ENCODE peak calls at places on chromosome 14, in seven cellular contexts. A, C, M, E, Y, T and U are unnamed samples.

GRCh38 chr14:92717571-92718042 is 30.8 kb downstream of the LGMN start:
- DNase-seq in M (no peak), E (no peak), Y (no peak), T (no peak), C (no peak), A (no peak), U (no peak)

GRCh38 chr14:21267431-21267845 is 1.8 kb downstream of the HNRNPC start:
- DNase-seq in T (no peak), Y (no peak), M (no peak), E (no peak), A (no peak), C (no peak), U (no peak)

GRCh38 chr14:52906141-52906601 is 44.7 kb downstream of the FERMT2 start:
- DNase-seq in Y (no peak), C (peak; percentile 76), T (no peak), M (no peak), E (no peak), A (no peak), U (no peak)

GRCh38 chr14:69289811-69290520 is 30.0 kb downstream of the GALNT16 start:
- DNase-seq in M (no peak), C (no peak), Y (peak; percentile 27), E (no peak), T (no peak), A (no peak), U (no peak)

GRCh38 chr14:76938092-76938500 is 90.4 kb downstream of the IRF2BPL start:
- DNase-seq in T (no peak), M (no peak), C (no peak), Y (no peak), A (no peak), E (no peak), U (no peak)

GRCh38 chr14:52551696-52552062 is 626 bp downstream of the TXNDC16 start:
- DNase-seq in C (no peak), E (no peak), T (no peak), A (no peak), Y (peak; percentile 22), M (peak; percentile 67), U (no peak)

GRCh38 chr14:104399432-104400155 is 180.0 kb upstream of the C14orf180 start:
- DNase-seq in M (no peak), E (no peak), A (no peak), T (no peak), C (no peak), Y (no peak), U (peak; percentile 62)

GRCh38 chr14:24937300-24937699 is 112.6 kb downstream of the STXBP6 start:
- DNase-seq in A (no peak), T (no peak), M (no peak), E (no peak), C (no peak), Y (no peak), U (no peak)

GRCh38 chr14:63647696-63648410 is 6.2 kb upstream of the WDR89 start:
- DNase-seq in C (no peak), E (no peak), A (no peak), T (no peak), Y (no peak), M (no peak), U (no peak)

GRCh38 chr14:99413172-99413571 is 67.5 kb downstream of the SETD3 start:
- DNase-seq in E (no peak), M (no peak), C (no peak), A (no peak), T (no peak), Y (no peak), U (no peak)

GRCh38 chr14:92711976-92712653 is 36.3 kb downstream of the LGMN start:
- DNase-seq in C (no peak), A (no peak), T (no peak), Y (no peak), E (no peak), M (no peak), U (no peak)

GRCh38 chr14:67620217-67620789 is 583 bp downstream of the ARG2 start:
- DNase-seq in T (no peak), E (no peak), Y (peak; percentile 16), M (no peak), A (no peak), C (no peak), U (no peak)

GRCh38 chr14:105925615-105926414 is 399.4 kb downstream of the TMEM121 start:
- DNase-seq in E (no peak), Y (no peak), M (no peak), T (no peak), C (no peak), A (no peak), U (no peak)

GRCh38 chr14:90060312-90060964 is 1.4 kb upstream of the KCNK13 start:
- DNase-seq in M (peak; percentile 79), T (peak; percentile 70), E (no peak), C (no peak), Y (peak; percentile 42), A (peak; percentile 23), U (peak; percentile 12)

GRCh38 chr14:51328089-51328941 is 88.3 kb downstream of the TMX1 start:
- DNase-seq in M (peak; percentile 76), A (no peak), E (no peak), T (no peak), Y (no peak), C (no peak), U (no peak)

GRCh38 chr14:26394114-26394855 is 203.5 kb downstream of the NOVA1 start:
- DNase-seq in Y (peak; percentile 6), A (no peak), E (no peak), C (peak; percentile 33), T (no peak), M (peak; percentile 92), U (no peak)

GRCh38 chr14:78164226-78164853 is 5.8 kb upstream of the NRXN3 start:
- DNase-seq in T (no peak), C (no peak), Y (peak; percentile 31), E (no peak), A (no peak), M (peak; percentile 71), U (no peak)

GRCh38 chr14:39055786-39056474 is 47.1 kb downstream of the SEC23A start:
- DNase-seq in A (no peak), E (no peak), M (no peak), Y (no peak), C (no peak), T (no peak), U (no peak)

GRCh38 chr14:47194051-47194450 is 481.4 kb downstream of the MDGA2 start:
- DNase-seq in C (no peak), T (no peak), E (no peak), M (no peak), A (no peak), Y (no peak), U (no peak)

GRCh38 chr14:65100905-65101541 is 1.3 kb downstream of the MAX start:
- DNase-seq in Y (no peak), M (no peak), C (no peak), A (no peak), T (no peak), E (no peak), U (no peak)

GRCh38 chr14:61332658-61333029 is 11.3 kb downstream of the PRKCH start:
- DNase-seq in E (peak; percentile 13), C (no peak), M (no peak), T (no peak), Y (no peak), A (no peak), U (no peak)

GRCh38 chr14:51912112-51912786 is 51.8 kb downstream of the GNG2 start:
- DNase-seq in A (no peak), E (no peak), C (no peak), M (no peak), Y (no peak), T (no peak), U (no peak)

GRCh38 chr14:59265808-59266207 is 77.3 kb downstream of the DAAM1 start:
- DNase-seq in E (no peak), T (no peak), Y (no peak), A (no peak), M (no peak), C (no peak), U (no peak)

GRCh38 chr14:89748004-89748403 is 206.5 kb downstream of the EFCAB11 start:
- DNase-seq in C (no peak), A (no peak), M (no peak), T (no peak), Y (no peak), E (no peak), U (no peak)

GRCh38 chr14:74488788-74489397 is 4.2 kb downstream of the NPC2 start:
- DNase-seq in Y (no peak), T (no peak), A (no peak), M (no peak), C (peak; percentile 34), E (no peak), U (no peak)

GRCh38 chr14:101500061-101500460 is 61.2 kb upstream of the DIO3 start:
- DNase-seq in Y (no peak), E (no peak), C (no peak), T (no peak), A (no peak), M (no peak), U (no peak)

GRCh38 chr14:70320294-70320693 is 39.2 kb downstream of the COX16 start:
- DNase-seq in A (no peak), Y (no peak), C (no peak), M (no peak), T (no peak), E (no peak), U (no peak)